ENCODE peak calls at places on chromosomes 6 and 20, in six cellular contexts. B, G, U, N, I and K are unnamed samples.

GRCh38 chr6:36345681-36346417 is 9.2 kb upstream of the BNIP5 start:
- DNase-seq in B (no peak), G (peak; percentile 29), U (no peak), N (no peak), I (no peak), K (no peak)

GRCh38 chr20:39049148-39049547 is 87.0 kb downstream of the DHX35 start:
- DNase-seq in B (no peak), G (no peak), U (no peak), N (no peak), I (no peak), K (no peak)

GRCh38 chr6:107704377-107705013 is 119.6 kb downstream of the SCML4 start:
- DNase-seq in B (no peak), G (peak; percentile 53), U (no peak), N (no peak), I (no peak), K (no peak)

GRCh38 chr6:108748063-108748462 is 100.2 kb upstream of the ARMC2 start:
- DNase-seq in B (no peak), G (no peak), U (no peak), N (no peak), I (no peak), K (no peak)

GRCh38 chr6:169420912-169421543 is 167.4 kb upstream of the THBS2 start:
- DNase-seq in B (no peak), G (no peak), U (no peak), N (no peak), I (peak; percentile 9), K (no peak)

GRCh38 chr6:32240686-32241085 is 16.8 kb upstream of the NOTCH4 start:
- DNase-seq in B (no peak), G (no peak), U (no peak), N (no peak), I (no peak), K (no peak)

GRCh38 chr6:45827952-45828530 is 187.6 kb downstream of the CLIC5 start:
- DNase-seq in B (no peak), G (no peak), U (no peak), N (no peak), I (no peak), K (no peak)

GRCh38 chr6:11632795-11633511 is 95.4 kb downstream of the TMEM170B start:
- DNase-seq in B (peak; percentile 58), G (no peak), U (peak; percentile 24), N (no peak), I (peak; percentile 36), K (no peak)

GRCh38 chr20:49593441-49594142 is 25.7 kb upstream of the PTGIS start:
- DNase-seq in B (no peak), G (no peak), U (peak; percentile 27), N (no peak), I (no peak), K (no peak)